ENCODE peak calls at places on chromosomes 13 and 19, in seven cellular contexts. S is K562; B is naive B cell; Z is heart left ventricle; F is NAMALWA; O is activated CD4-positive, alpha-beta T cell treated with anti-CD3 and anti-CD28 coated beads for 36 hours; P is stimulated activated CD4-positive, alpha-beta T cell treated with anti-CD3 and anti-CD28 coated beads, Interleukin-12 subunit alpha, Interleukin-12 subunit beta, amount 100 ng/mL, for 4 hours. Q is an unnamed sample.

GRCh38 chr13:94252209-94252608 is 227.3 kb downstream of the DCT start:
- DNase-seq in S (no peak), O (no peak), Z (no peak), F (no peak), B (no peak), P (no peak), Q (no peak)

GRCh38 chr13:30807392-30807791 is 72.0 kb downstream of the ALOX5AP start:
- DNase-seq in B (no peak), S (no peak), P (no peak), F (no peak), Z (no peak), O (no peak), Q (no peak)

GRCh38 chr19:45668342-45668871 is 386 bp downstream of the GIPR start:
- DNase-seq in B (peak; percentile 31), S (no peak), P (peak; percentile 42), F (peak; percentile 66), O (peak; percentile 61), Z (no peak), Q (no peak)

GRCh38 chr13:42039457-42039945 is 8.9 kb upstream of the DGKH start:
- DNase-seq in P (no peak), F (peak; percentile 65), S (no peak), O (no peak), B (no peak), Z (no peak), Q (peak; percentile 16)

GRCh38 chr13:31846984-31847752 is 107.8 kb downstream of the RXFP2 start:
- DNase-seq in P (no peak), F (peak; percentile 10), O (no peak), B (no peak), Z (peak; percentile 38), S (peak; percentile 36), Q (peak; percentile 13)

GRCh38 chr19:3108775-3109174 is 14.6 kb downstream of the GNA11 start:
- DNase-seq in F (peak; percentile 82), O (peak; percentile 84), P (peak; percentile 71), Z (peak; percentile 61), B (peak; percentile 66), S (peak; percentile 75), Q (peak; percentile 93)

GRCh38 chr19:50461066-50461875 is 15.0 kb upstream of the EMC10 start:
- DNase-seq in S (peak; percentile 78), P (peak; percentile 51), B (peak; percentile 66), O (peak; percentile 79), Z (no peak), F (peak; percentile 90), Q (peak; percentile 95)

GRCh38 chr19:51123381-51124186 is 1.1 kb upstream of the SIGLEC9 start:
- DNase-seq in Z (peak; percentile 52), P (no peak), O (peak; percentile 71), S (no peak), F (no peak), B (no peak), Q (no peak)

GRCh38 chr19:18999896-19000620 is 33.3 kb downstream of the SUGP2 start:
- DNase-seq in O (no peak), S (no peak), F (no peak), B (no peak), Z (no peak), P (no peak), Q (peak; percentile 71)

GRCh38 chr13:99215466-99215865 is 14.8 kb downstream of the UBAC2 start:
- DNase-seq in B (no peak), S (no peak), O (peak; percentile 75), Z (no peak), F (no peak), P (no peak), Q (no peak)

GRCh38 chr19:32404213-32404938 is 1.2 kb upstream of the DPY19L3 start:
- DNase-seq in Z (no peak), P (no peak), F (no peak), B (no peak), S (no peak), O (no peak), Q (no peak)

GRCh38 chr19:33383722-33384292 is 10.3 kb downstream of the CEBPG start:
- DNase-seq in P (no peak), F (no peak), O (no peak), S (no peak), B (no peak), Z (no peak), Q (no peak)

GRCh38 chr13:66933994-66934393 is 296.1 kb downstream of the PCDH9 start:
- DNase-seq in Z (no peak), P (no peak), O (no peak), F (no peak), S (peak; percentile 12), B (no peak), Q (no peak)

GRCh38 chr19:3162418-3163229 is 15.9 kb upstream of the S1PR4 start:
- DNase-seq in B (no peak), S (peak; percentile 74), O (peak; percentile 69), P (no peak), Z (no peak), F (peak; percentile 79), Q (no peak)

GRCh38 chr13:29624997-29625396 is 29.5 kb upstream of the SLC7A1 start:
- DNase-seq in Z (no peak), B (no peak), P (no peak), O (no peak), S (no peak), F (no peak), Q (no peak)

GRCh38 chr13:27960362-27961226 is 8.5 kb downstream of the CDX2 start:
- DNase-seq in P (no peak), O (peak; percentile 72), B (no peak), Z (no peak), F (no peak), S (peak; percentile 35), Q (peak; percentile 90)

GRCh38 chr13:44876782-44877324 is 112.4 kb downstream of the NUFIP1 start:
- DNase-seq in Z (no peak), B (no peak), O (peak; percentile 47), P (peak; percentile 2), S (peak; percentile 49), F (peak; percentile 8), Q (no peak)

GRCh38 chr19:35347171-35347929 is at the start of gene FFAR1:
- DNase-seq in S (peak; percentile 4), P (peak; percentile 28), B (peak; percentile 87), O (peak; percentile 85), Z (no peak), F (peak; percentile 86), Q (no peak)

GRCh38 chr13:98994896-98995295 is 17.0 kb upstream of the DOCK9 start:
- DNase-seq in S (no peak), B (no peak), Z (no peak), O (no peak), F (peak; percentile 91), P (no peak), Q (no peak)

GRCh38 chr13:62626771-62627170 is 1211.1 kb upstream of the PCDH20 start:
- DNase-seq in S (no peak), B (no peak), Z (no peak), P (no peak), F (peak; percentile 56), O (peak; percentile 6), Q (no peak)

GRCh38 chr13:102914629-102914935 is 68.8 kb downstream of the ERCC5 start:
- DNase-seq in P (no peak), B (no peak), F (no peak), O (no peak), S (no peak), Z (no peak), Q (no peak)

Q was measured in HuH-7.5.